ENCODE peak calls at places on chromosomes 2 and 18, in six cellular contexts. Y, T, A, G, V and R are unnamed samples.

GRCh38 chr2:14632133-14632936 is at the start of gene LRATD1:
- DNase-seq in T (peak; percentile 50), V (peak; percentile 22), Y (peak; percentile 53), A (no peak), G (peak; percentile 65), R (no peak)

GRCh38 chr2:28362991-28363521 is 29.6 kb upstream of the FOSL2 start:
- DNase-seq in V (no peak), T (no peak), Y (no peak), A (no peak), G (no peak), R (no peak)

GRCh38 chr18:32026491-32027086 is 8.0 kb downstream of the RNF125 start:
- DNase-seq in T (no peak), Y (no peak), G (no peak), V (no peak), A (no peak), R (no peak)

GRCh38 chr2:240244543-240244942 is 104.1 kb upstream of the OTOS start:
- DNase-seq in G (no peak), T (no peak), Y (no peak), V (no peak), A (no peak), R (no peak)

GRCh38 chr2:140667203-140667602 is 1463.6 kb downstream of the LRP1B start:
- DNase-seq in V (no peak), G (no peak), T (no peak), A (no peak), Y (no peak), R (no peak)

GRCh38 chr18:8929381-8929780 is 173.1 kb upstream of the NDUFV2 start:
- DNase-seq in V (no peak), T (no peak), G (no peak), Y (no peak), A (no peak), R (no peak)

GRCh38 chr18:21997207-21998143 is 171.9 kb upstream of the GATA6 start:
- DNase-seq in T (peak; percentile 48), Y (peak; percentile 47), V (peak; percentile 68), G (peak; percentile 71), A (peak; percentile 9), R (peak; percentile 69)

GRCh38 chr18:52152036-52152435 is 188.0 kb upstream of the DCC start:
- DNase-seq in A (no peak), V (no peak), G (no peak), Y (no peak), T (no peak), R (no peak)

GRCh38 chr2:28979041-28979440 is 2.1 kb upstream of the TOGARAM2 start:
- DNase-seq in A (no peak), V (no peak), Y (no peak), T (no peak), G (no peak), R (no peak)

GRCh38 chr18:36993068-36993467 is 164.1 kb downstream of the KIAA1328 start:
- DNase-seq in G (no peak), Y (no peak), V (peak; percentile 21), T (no peak), A (no peak), R (no peak)

GRCh38 chr2:186065491-186065890 is 326.9 kb downstream of the FSIP2 start:
- DNase-seq in A (no peak), T (no peak), G (no peak), V (no peak), Y (no peak), R (no peak)

GRCh38 chr2:128754246-128754724 is 435.6 kb upstream of the HS6ST1 start:
- DNase-seq in T (no peak), G (no peak), A (peak; percentile 56), Y (no peak), V (no peak), R (peak; percentile 98)

GRCh38 chr2:204005940-204006721 is 69.6 kb downstream of the ICOS start:
- DNase-seq in G (no peak), Y (no peak), T (no peak), A (no peak), V (no peak), R (no peak)

GRCh38 chr2:209387389-209387788 is 36.5 kb upstream of the MAP2 start:
- DNase-seq in V (no peak), Y (no peak), T (no peak), G (no peak), A (no peak), R (no peak)

GRCh38 chr2:167582619-167583018 is 664.8 kb downstream of the STK39 start:
- DNase-seq in T (no peak), V (no peak), A (no peak), G (no peak), Y (no peak), R (no peak)

GRCh38 chr18:54689319-54689718 is 98.3 kb downstream of the DYNAP start:
- DNase-seq in A (no peak), V (no peak), G (no peak), Y (no peak), T (no peak), R (no peak)

GRCh38 chr2:60498176-60499081 is 55.0 kb downstream of the BCL11A start:
- DNase-seq in Y (no peak), A (no peak), V (no peak), G (no peak), T (no peak), R (no peak)

GRCh38 chr18:574456-575228 is 5.5 kb upstream of the CETN1 start:
- DNase-seq in V (no peak), A (no peak), Y (no peak), T (no peak), G (no peak), R (no peak)

GRCh38 chr2:240431276-240431662 is 4.2 kb upstream of the GPC1 start:
- DNase-seq in G (no peak), Y (no peak), T (no peak), A (no peak), V (no peak), R (no peak)

GRCh38 chr18:2881490-2882195 is 34.8 kb downstream of the EMILIN2 start:
- DNase-seq in G (no peak), Y (no peak), V (no peak), T (no peak), A (no peak), R (no peak)

GRCh38 chr2:117980381-117980780 is 33.5 kb downstream of the CCDC93 start:
- DNase-seq in V (no peak), G (no peak), A (no peak), T (no peak), Y (no peak), R (no peak)

GRCh38 chr2:20326163-20326780 is 24.4 kb downstream of the PUM2 start:
- DNase-seq in T (peak; percentile 58), G (peak; percentile 48), Y (peak; percentile 66), V (peak; percentile 72), A (no peak), R (peak; percentile 73)

GRCh38 chr18:66599190-66599589 is 4.7 kb downstream of the CDH19 start:
- DNase-seq in A (no peak), Y (peak; percentile 51), V (peak; percentile 78), T (peak; percentile 69), G (no peak), R (no peak)

GRCh38 chr2:1553671-1554295 is 140.5 kb downstream of the TPO start:
- DNase-seq in G (no peak), A (no peak), T (no peak), Y (peak; percentile 58), V (no peak), R (no peak)

GRCh38 chr2:9954136-9954535 is 2.6 kb downstream of the GRHL1 start:
- DNase-seq in G (no peak), Y (no peak), T (no peak), A (no peak), V (no peak), R (no peak)

DNA sequence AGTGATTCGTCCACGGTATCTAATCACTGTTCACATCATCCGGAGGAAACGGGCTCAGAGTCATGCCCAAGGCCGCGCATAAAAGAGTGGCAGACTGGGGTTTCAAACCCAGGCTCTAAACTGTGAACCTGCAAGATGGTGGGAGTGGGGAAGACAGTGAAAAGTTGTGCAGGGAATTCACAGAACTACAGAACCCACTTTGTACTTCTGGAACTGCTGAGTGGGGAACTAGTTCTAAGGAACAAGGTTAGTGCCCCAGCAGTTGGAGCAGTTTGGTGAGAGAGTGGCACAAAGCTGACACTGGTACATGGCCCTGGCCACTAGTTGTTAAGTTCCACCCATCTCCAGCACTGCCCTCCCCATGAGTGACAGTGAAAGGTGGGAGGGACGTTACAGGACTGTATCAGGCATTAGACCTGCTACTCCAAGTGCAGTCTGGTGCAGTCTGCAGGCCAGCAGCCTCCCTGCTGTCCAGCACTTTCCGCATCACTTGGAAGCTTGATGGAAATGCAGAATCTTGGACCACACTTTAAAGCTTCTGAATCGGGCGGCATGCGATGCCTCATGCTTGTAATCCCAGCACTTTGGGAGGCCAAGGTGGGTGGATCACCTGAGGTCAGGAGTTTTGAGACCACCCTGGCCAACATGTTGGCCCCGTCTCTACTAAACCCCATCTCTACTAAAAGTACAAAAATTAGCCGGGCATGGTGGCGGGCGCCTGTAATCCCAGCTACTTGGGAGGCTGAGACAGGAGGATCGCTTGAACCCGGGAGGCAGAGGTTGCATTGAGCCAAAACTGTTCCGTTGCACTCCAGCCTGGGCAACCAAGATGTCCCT is 47.3 kb downstream of the C2orf42 start:
- DNase-seq in G (peak; percentile 62), Y (peak; percentile 81), T (peak; percentile 74), V (peak; percentile 78), A (no peak), R (peak; percentile 69)
- TF ChIP-seq POLR2A in G (peak; percentile 55), Y (peak; percentile 41), T (peak; percentile 88), V (no peak), A (peak; percentile 83), R (no peak)

DNA sequence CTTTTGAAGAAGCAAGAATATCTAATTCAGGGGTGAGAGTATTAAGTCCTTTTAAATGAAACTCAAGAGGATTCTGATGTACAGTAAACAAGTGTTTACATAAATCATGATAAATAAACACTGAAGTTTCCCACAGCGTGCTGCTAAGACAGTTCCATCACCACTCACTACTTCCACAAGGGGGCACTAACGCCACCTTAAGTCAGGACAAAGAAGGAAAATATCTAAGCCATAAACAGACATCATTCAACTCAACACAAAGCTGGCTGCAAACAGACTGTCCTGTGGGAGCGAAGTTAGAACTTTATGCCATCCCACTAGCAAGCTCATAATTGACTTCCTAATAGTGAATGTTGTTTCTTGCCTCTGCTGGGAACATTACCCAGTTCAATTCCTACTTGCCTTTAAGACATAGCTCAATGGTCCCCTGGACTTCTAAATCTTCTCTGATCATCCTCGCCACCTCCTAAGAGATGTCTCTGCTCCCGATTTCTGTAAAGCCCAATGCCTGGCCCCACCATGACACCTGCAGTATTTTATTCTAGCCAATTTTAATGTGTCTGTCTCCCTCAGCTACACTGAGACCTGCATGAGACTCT is 36.5 kb downstream of the MRPL44 start:
- DNase-seq in A (no peak), T (peak; percentile 77), V (peak; percentile 74), G (peak; percentile 49), Y (peak; percentile 88), R (peak; percentile 76)
- TF ChIP-seq MYC in A (no peak), T (no peak), V (no peak), G (no peak), Y (no peak), R (peak; percentile 32)

GRCh38 chr2:160269803-160270570 is 69.9 kb upstream of the ITGB6 start:
- DNase-seq in Y (peak; percentile 92), V (peak; percentile 92), T (peak; percentile 77), G (peak; percentile 69), A (peak; percentile 11), R (peak; percentile 81)
- TF ChIP-seq POLR2A in Y (no peak), V (peak; percentile 76), T (no peak), G (no peak), A (no peak), R (no peak)

DNA sequence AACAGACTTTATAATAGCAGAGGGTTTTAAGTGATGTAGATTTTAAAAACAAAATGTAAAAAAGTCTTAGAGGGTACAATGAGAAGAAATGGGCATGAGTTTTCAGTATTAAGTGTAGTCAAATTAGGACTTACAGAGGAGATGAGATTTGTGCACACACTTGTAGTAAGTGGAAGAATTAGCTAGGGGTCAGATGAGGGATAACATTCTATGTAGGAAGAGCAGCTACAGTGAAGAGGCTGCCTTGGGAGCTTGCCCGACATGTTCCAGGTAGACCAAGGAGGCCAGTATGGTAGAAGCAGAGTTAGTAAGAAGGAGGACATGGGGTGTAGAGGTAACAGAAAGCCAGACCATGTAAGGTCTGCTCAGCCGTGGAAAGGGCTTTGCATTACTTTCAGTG is 189.2 kb upstream of the DSEL start:
- DNase-seq in A (no peak), V (no peak), Y (peak; percentile 6), T (no peak), G (no peak), R (no peak)
- TF ChIP-seq MYC in A (no peak), V (no peak), Y (no peak), T (no peak), G (no peak), R (no peak)